ENCODE peak calls at places on chromosomes 13 and 19, in five cellular contexts. F is AG09309, H is body of pancreas, A is cardiac fibroblast, V is BJ. X is an unnamed sample.

GRCh38 chr19:21322528-21322927 is 6.7 kb downstream of the ZNF708 start:
- DNase-seq in F (no peak), H (no peak), A (peak), V (no peak), X (peak)

GRCh38 chr19:46197314-46198070 is 32.0 kb upstream of the IGFL1 start:
- DNase-seq in F (no peak), H (no peak), A (no peak), V (no peak), X (no peak)

GRCh38 chr19:40659566-40659965 is 30.9 kb downstream of the NUMBL start:
- DNase-seq in F (no peak), H (no peak), A (no peak), V (no peak), X (no peak)

GRCh38 chr19:18300930-18301717 is 19.7 kb upstream of the JUND start:
- DNase-seq in F (no peak), H (peak), A (peak), V (peak), X (peak)

GRCh38 chr19:55641376-55642152 is 762 bp downstream of the ZNF580 start:
- DNase-seq in F (no peak), H (no peak), A (peak), V (no peak), X (peak)

GRCh38 chr19:55206664-55207500 is 2.4 kb downstream of the PTPRH start:
- DNase-seq in F (peak), H (peak), A (peak), V (peak), X (peak)

GRCh38 chr13:106376411-106377112 is 158.9 kb downstream of the EFNB2 start:
- DNase-seq in F (peak), H (no peak), A (peak), V (peak), X (peak)

GRCh38 chr13:46687810-46688209 is 109.2 kb downstream of the ESD start:
- DNase-seq in F (no peak), H (peak), A (peak), V (no peak), X (peak)

GRCh38 chr19:40466219-40467006 is at the start of gene SPTBN4:
- DNase-seq in F (no peak), H (peak), A (no peak), V (no peak), X (no peak)

GRCh38 chr13:23432589-23432988 is 913 bp downstream of the SACS start:
- DNase-seq in F (no peak), H (no peak), A (no peak), V (no peak), X (no peak)

GRCh38 chr13:66501187-66501586 is 728.9 kb downstream of the PCDH9 start:
- DNase-seq in F (no peak), H (no peak), A (peak), V (peak), X (peak)

GRCh38 chr19:41930926-41931592 is 2.8 kb upstream of the ERFL start:
- DNase-seq in F (no peak), H (no peak), A (no peak), V (no peak), X (no peak)

GRCh38 chr19:12965812-12966135 is 3.6 kb upstream of the DAND5 start:
- DNase-seq in F (no peak), H (no peak), A (no peak), V (no peak), X (no peak)

GRCh38 chr19:18697680-18698079 is 14.2 kb downstream of the CRTC1 start:
- DNase-seq in F (no peak), H (peak), A (no peak), V (no peak), X (no peak)

GRCh38 chr19:44552324-44552723 is 22.8 kb upstream of the CEACAM20 start:
- DNase-seq in F (no peak), H (no peak), A (peak), V (no peak), X (peak)
- TF ChIP-seq CTCF in F (peak), H (peak), A (peak), V (peak), X (peak)

DNA sequence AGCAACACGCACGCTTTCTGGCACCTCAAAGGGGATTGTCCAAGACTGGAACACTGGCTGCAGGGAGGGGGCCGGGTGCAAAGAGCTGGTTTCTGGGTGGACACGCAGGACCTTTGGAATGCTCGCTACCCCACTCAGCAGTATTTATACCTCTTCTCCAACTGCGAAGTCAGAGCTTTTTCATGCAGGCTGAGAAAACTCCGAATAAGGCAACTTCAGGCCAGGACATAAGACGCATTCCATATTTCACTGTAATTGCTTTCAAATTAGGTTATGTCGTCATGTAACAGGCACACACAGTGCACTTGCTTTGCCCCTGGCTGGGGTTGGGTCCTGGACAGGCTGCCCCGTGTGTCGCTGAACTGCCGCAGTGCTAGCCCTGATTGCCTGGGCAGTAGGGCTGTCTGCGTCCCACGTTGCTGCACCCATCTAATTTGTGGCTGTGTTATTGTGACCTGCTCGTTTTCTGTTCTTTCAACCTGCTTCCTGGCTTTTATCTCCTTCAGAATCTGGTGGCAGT is 44.5 kb downstream of the ACTN4 start:
- DNase-seq in F (no peak), H (peak), A (peak), V (peak), X (peak)
- H3K4me3 ChIP-seq in F (no peak), H (no peak), A (no peak), V (no peak), X (no peak)

GRCh38 chr13:60986301-60986700 is 429.3 kb downstream of the PCDH20 start:
- DNase-seq in F (no peak), H (no peak), A (no peak), V (no peak), X (no peak)

GRCh38 chr13:60990032-60990733 is 425.5 kb downstream of the PCDH20 start:
- DNase-seq in F (no peak), H (peak), A (peak), V (no peak), X (no peak)
- TF ChIP-seq CTCF in F (no peak), H (peak), A (no peak), V (no peak), X (no peak)

GRCh38 chr19:45173816-45174215 is 4.2 kb downstream of the TRAPPC6A start:
- DNase-seq in F (peak), H (no peak), A (no peak), V (no peak), X (peak)

GRCh38 chr19:45178262-45179062 is at the start of gene BLOC1S3:
- DNase-seq in F (peak), H (peak), A (peak), V (peak), X (peak)

GRCh38 chr19:45177817-45178261 is at the start of gene TRAPPC6A:
- DNase-seq in F (peak), H (no peak), A (peak), V (no peak), X (peak)

GRCh38 chr19:45172611-45173208 is 5.3 kb downstream of the TRAPPC6A start:
- DNase-seq in F (no peak), H (no peak), A (no peak), V (no peak), X (peak)

DNA sequence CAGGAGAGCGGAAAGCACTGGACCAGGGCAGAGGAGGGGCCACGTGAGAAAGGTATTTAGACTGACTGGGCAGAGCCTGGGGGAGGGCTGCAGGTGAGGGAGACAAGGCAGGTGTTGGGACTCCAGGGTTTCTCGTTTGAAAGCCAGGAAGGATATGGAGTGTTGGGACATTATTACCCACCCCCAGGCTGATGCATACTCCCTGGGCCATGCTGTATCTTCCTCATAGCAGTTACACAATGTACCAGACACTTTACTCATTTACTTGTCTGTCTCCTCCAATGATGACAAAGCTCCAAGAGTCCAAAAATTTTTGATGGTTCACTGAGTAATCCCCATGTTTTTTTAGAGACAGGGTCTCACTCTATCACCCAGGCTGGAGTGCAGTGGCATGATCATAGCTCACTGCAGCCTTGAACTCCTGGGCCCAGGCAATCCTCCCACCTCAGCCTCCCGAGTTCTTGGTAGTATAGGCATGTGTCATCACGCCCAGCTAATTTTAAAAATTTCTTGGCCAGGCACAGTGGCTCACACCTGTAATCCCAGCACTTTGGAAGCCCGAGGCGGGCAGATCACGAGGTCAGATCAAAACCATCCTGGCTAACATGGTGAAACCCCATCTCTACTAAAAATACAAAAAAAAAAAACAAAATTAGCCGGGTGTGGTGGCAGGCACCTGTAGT is 2.2 kb downstream of the TRAPPC6A start:
- DNase-seq in F (no peak), H (no peak), A (peak), V (no peak), X (no peak)
- H3K4me3 ChIP-seq in F (no peak), H (no peak), A (no peak), V (no peak), X (no peak)

GRCh38 chr19:49801401-49801888 is 11.6 kb downstream of the FUZ start:
- DNase-seq in F (no peak), H (no peak), A (no peak), V (no peak), X (no peak)

GRCh38 chr19:49803529-49803856 is 9.6 kb downstream of the FUZ start:
- DNase-seq in F (no peak), H (no peak), A (no peak), V (no peak), X (no peak)

GRCh38 chr19:49802836-49803528 is 10.1 kb downstream of the FUZ start:
- DNase-seq in F (no peak), H (peak), A (no peak), V (no peak), X (no peak)

GRCh38 chr19:49800771-49801170 is 12.3 kb downstream of the FUZ start:
- DNase-seq in F (no peak), H (no peak), A (no peak), V (no peak), X (no peak)

DNA sequence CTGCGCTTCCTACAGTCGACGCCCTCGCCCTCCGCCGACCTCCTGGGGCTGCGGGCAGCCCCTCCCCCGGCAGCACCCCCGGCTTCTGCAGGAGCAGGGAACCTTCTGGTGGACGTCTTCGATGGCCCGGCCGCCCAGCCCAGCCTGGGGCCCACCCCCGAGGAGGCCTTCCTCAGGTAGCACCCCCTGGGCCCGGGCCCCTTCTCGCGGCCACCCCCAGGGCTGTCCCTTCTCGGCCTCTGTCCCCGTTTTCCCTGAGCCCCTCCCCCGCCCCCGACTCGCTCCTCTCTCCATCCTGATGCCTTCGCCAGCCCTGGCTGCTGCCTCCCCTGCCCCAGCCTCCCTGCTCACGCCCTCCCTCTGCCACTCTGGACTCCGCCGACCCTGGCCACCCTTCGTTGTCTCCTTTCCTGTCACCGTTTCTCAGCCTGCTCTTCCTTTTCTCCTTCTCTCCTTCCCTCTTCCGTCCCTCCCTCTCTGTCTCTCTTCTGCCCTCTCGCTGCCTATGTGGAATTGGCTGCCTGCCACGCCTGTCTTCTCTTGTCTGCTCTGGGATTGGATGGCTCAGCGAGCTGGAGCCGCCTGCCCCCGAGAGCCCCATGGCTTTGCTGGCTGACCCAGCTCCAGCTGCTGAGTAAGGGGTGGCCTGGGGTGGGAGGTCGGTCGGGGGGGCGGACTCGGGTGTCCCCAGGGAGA is 11.0 kb downstream of the FUZ start:
- DNase-seq in F (no peak), H (peak), A (peak), V (peak), X (peak)
- TF ChIP-seq CTCF in F (peak), H (no peak), A (peak), V (peak), X (peak)

DNA sequence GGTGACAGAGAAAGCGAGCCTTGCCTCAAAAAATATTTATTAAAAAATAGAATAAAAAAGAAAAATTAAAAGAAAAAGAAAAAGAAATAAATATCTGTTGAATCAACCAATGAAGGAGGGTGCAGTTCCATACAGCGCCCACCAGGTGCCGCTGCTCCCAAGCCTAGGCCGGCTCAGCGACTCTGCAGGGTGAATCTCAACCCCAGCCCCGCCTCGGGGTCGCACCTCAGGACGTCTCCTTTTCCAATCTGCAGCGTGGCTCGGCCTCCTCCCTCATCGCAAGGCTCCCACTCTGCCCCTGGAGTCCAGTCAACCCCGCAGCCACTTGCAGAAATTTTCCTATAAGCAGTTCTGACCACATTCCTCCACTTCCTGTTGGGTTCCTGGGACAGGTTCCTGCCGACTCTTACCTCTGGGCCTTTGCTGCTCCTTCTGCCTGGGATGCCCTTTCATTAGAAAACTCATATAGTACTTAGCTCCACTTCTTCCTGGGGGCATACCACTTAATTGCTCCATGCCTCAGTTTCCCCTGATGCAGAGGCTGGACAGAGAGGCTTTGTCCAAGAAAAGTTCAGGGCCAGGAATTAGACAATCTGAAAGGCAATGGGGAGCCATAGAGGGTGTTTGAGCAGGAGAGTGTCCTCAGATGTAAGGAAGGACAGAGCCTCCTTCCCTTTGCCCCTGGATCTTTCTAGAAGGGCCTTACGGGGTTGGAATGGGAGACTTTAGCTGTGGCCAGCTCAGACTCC is 24.3 kb downstream of the NFILZ start:
- DNase-seq in F (no peak), H (peak), A (peak), V (no peak), X (peak)
- H3K4me3 ChIP-seq in F (no peak), H (no peak), A (no peak), V (peak), X (no peak)

DNA sequence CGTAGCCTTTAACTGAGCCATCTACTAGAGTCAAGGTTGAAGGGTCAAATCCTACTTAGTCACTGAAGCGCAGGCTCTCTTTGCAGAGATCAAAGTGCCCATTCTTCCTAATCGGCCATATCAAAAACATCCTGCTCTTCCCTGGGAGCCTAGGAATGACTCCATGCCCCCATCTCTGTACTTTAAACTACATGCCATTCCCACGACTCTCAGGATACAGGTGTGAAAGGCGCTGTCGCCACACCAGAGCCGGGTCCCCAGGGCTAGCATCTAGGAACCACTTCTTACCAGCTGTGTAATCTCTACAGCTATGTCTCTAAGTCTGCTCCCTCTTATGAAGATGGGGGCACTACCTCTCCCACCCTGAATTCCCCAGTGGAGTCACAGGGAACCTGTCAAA is 22.3 kb downstream of the IRS2 start:
- DNase-seq in F (no peak), H (no peak), A (no peak), V (no peak), X (no peak)
- TF ChIP-seq CTCF in F (no peak), H (no peak), A (no peak), V (no peak), X (no peak)

DNA sequence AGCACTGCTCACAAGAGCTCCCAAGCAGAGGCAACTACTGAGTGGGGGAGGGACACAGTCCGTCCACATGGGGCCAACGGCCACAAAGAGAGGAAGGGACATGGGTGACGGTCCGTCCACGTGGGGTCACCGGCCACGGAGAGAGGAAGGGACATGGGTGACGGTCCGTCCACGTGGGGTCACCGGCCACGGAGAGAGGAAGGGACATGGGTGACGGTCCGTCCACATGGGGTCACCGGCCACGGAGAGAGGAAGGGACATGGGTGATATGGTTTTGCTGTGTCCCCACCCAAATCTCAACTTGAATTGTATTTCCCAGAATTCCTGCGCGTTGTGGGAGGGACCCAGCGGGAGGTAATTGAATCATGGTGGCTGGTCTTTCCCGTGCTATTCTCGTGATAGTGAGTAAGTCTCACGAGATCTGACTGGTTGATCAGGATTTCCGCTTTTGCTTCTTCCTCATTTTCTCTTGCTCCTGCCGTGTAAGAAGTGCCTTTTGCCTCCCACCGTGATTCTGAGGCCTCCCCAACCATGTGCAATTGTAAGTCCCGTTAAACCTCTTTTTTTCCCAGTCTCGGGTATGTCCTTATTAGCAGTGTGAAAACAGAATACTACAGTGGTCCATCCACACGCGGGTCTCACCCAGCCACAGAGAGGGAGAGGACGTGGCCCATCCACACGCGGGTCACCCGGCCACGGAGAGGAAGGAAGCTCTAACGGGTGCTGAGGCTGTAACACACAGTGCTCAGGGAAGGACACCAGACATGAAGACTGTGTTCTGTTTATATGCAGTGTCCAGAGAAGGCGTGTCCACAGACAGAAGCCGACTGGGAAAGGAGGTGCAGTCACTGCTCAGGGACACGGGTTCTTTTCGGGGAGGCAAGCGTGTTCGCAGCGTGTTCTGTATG is 48.5 kb downstream of the GAS6 start:
- DNase-seq in F (no peak), H (no peak), A (no peak), V (no peak), X (no peak)
- H3K4me3 ChIP-seq in F (no peak), H (no peak), A (no peak), V (no peak), X (no peak)

DNA sequence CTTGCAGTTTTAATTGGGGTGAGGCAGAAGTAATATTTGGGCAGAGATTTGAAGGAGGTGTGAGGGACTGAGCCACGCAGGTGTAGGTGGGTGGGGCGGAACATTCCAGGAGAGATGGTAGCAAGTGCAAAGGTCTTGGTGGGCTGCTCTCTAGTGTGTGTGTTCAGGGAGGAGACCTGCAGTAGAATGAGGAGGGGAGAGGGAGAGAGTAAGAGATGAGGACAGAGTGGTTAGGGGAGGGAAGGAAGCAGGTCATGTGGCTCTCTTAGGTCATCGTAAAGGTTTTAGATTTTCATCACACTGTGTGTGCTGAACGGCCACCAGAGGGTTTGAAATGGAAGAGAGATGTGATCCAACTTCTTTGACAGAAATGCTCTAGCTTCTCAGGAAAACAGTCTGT is 33.5 kb downstream of the WASF3 start:
- DNase-seq in F (no peak), H (no peak), A (no peak), V (no peak), X (no peak)
- TF ChIP-seq CTCF in F (no peak), H (no peak), A (no peak), V (no peak), X (no peak)

GRCh38 chr19:50668416-50669318 is 19.4 kb downstream of the C19orf81 start:
- DNase-seq in F (no peak), H (no peak), A (no peak), V (no peak), X (no peak)
- H3K4me3 ChIP-seq in F (no peak), H (no peak), A (no peak), V (no peak), X (no peak)

X was measured in fibroblast of villous mesenchyme.